ENCODE peak calls at places on chromosome 20, in four cellular contexts. F, M, T and Z are unnamed samples.

GRCh38 chr20:62652051-62652893 is 10.0 kb downstream of the SLCO4A1 start:
- DNase-seq in F (peak; percentile 85), M (peak; percentile 98), T (peak; percentile 96), Z (peak; percentile 39)

GRCh38 chr20:44861547-44862006 is 23.9 kb upstream of the YWHAB start:
- DNase-seq in F (no peak), M (peak; percentile 74), T (peak; percentile 32), Z (no peak)

GRCh38 chr20:53513489-53514298 is 79.9 kb downstream of the ZNF217 start:
- DNase-seq in F (no peak), M (no peak), T (no peak), Z (peak; percentile 3)

GRCh38 chr20:38136421-38137245 is 28.4 kb downstream of the TGM2 start:
- DNase-seq in F (no peak), M (peak; percentile 45), T (peak; percentile 63), Z (no peak)

GRCh38 chr20:39289316-39289715 is 327.2 kb downstream of the DHX35 start:
- DNase-seq in F (no peak), M (no peak), T (no peak), Z (peak; percentile 46)

GRCh38 chr20:50642288-50642803 is 49.0 kb downstream of the RIPOR3 start:
- DNase-seq in F (no peak), M (no peak), T (peak; percentile 48), Z (peak; percentile 64)

GRCh38 chr20:64161595-64162238 is 2.5 kb upstream of the MYT1 start:
- DNase-seq in F (peak; percentile 37), M (no peak), T (peak; percentile 46), Z (peak; percentile 96)

GRCh38 chr20:309306-309840 is 12.0 kb downstream of the ZCCHC3 start:
- DNase-seq in F (no peak), M (no peak), T (no peak), Z (no peak)

GRCh38 chr20:53187402-53187801 is 215.2 kb downstream of the TSHZ2 start:
- DNase-seq in F (no peak), M (no peak), T (no peak), Z (no peak)

GRCh38 chr20:43994486-43995100 is 79.9 kb downstream of the TOX2 start:
- DNase-seq in F (no peak), M (no peak), T (no peak), Z (no peak)

GRCh38 chr20:23407770-23408467 is 13.4 kb downstream of the NAPB start:
- DNase-seq in F (no peak), M (no peak), T (no peak), Z (no peak)

GRCh38 chr20:33685328-33686007 is 717 bp downstream of the E2F1 start:
- DNase-seq in F (no peak), M (no peak), T (no peak), Z (peak; percentile 63)

GRCh38 chr20:59526242-59527225 is 77.8 kb upstream of the PHACTR3 start:
- DNase-seq in F (no peak), M (no peak), T (no peak), Z (peak; percentile 47)

GRCh38 chr20:14853079-14853478 is 515.7 kb upstream of the FLRT3 start:
- DNase-seq in F (no peak), M (no peak), T (no peak), Z (no peak)

GRCh38 chr20:18504479-18505060 is 3.2 kb upstream of the SEC23B start:
- DNase-seq in F (peak; percentile 44), M (peak; percentile 69), T (peak; percentile 31), Z (no peak)

GRCh38 chr20:48807051-48807450 is 20.7 kb downstream of the PREX1 start:
- DNase-seq in F (no peak), M (no peak), T (no peak), Z (no peak)
- H3K4me1 ChIP-seq in F (no peaks in the 10 kb centered on the region), M (no peaks in the 10 kb centered on the region), T (peaks cover 12% of the 10 kb centered on the region), Z (no peaks in the 10 kb centered on the region)

GRCh38 chr20:31722388-31723281 is at the start of gene BCL2L1:
- DNase-seq in F (peak; percentile 83), M (peak; percentile 94), T (peak; percentile 92), Z (peak; percentile 92)
- H3K4me1 ChIP-seq in F (peaks cover 2% of the 10 kb centered on the region), M (peaks cover 44% of the 10 kb centered on the region), T (peaks cover 36% of the 10 kb centered on the region), Z (peaks cover 32% of the 10 kb centered on the region)

DNA sequence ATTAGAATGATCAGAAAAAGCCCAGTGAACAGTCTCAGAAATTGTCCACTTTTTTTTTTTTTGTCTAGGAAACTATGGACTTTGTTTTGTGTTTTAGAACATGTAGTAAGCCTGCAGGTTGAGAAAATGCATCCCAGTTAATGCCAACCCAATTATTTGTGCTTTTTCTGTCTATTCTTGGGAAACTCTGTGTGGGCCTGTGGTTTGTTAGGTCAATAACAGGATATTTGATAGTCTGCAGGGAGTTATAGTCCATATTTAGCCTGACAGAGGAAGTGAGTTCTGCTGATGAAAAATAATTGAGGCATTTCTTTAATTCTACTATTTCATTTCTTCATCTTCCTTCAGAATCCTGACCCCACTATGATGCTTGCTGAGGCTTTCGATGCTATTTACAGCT is 154.0 kb upstream of the LAMP5 start:
- DNase-seq in F (no peak), M (no peak), T (no peak), Z (no peak)
- H3K4me1 ChIP-seq in F (no peaks in the 10 kb centered on the region), M (no peaks in the 10 kb centered on the region), T (peaks cover 18% of the 10 kb centered on the region), Z (peaks cover 6% of the 10 kb centered on the region)

GRCh38 chr20:25521382-25521781 is 63.9 kb downstream of the NINL start:
- DNase-seq in F (no peak), M (no peak), T (no peak), Z (no peak)
- H3K4me1 ChIP-seq in F (no peaks in the 10 kb centered on the region), M (no peaks in the 10 kb centered on the region), T (no peaks in the 10 kb centered on the region), Z (no peaks in the 10 kb centered on the region)

GRCh38 chr20:57426831-57427230 is 35.6 kb downstream of the RBM38 start:
- DNase-seq in F (no peak), M (no peak), T (no peak), Z (no peak)

GRCh38 chr20:57425150-57426013 is 34.2 kb downstream of the RBM38 start:
- DNase-seq in F (no peak), M (no peak), T (no peak), Z (peak; percentile 28)

GRCh38 chr20:57427239-57428127 is 36.3 kb downstream of the RBM38 start:
- DNase-seq in F (no peak), M (no peak), T (no peak), Z (no peak)

GRCh38 chr20:57428611-57429496 is 37.7 kb downstream of the RBM38 start:
- DNase-seq in F (no peak), M (no peak), T (no peak), Z (no peak)

GRCh38 chr20:57426156-57426769 is 35.1 kb downstream of the RBM38 start:
- DNase-seq in F (no peak), M (no peak), T (no peak), Z (no peak)
- H3K4me1 ChIP-seq in F (no peaks in the 10 kb centered on the region), M (no peaks in the 10 kb centered on the region), T (no peaks in the 10 kb centered on the region), Z (peaks cover 10% of the 10 kb centered on the region)

GRCh38 chr20:46701556-46701955 is 7.9 kb upstream of the SLC2A10 start:
- DNase-seq in F (no peak), M (no peak), T (no peak), Z (no peak)
- H3K4me1 ChIP-seq in F (no peaks in the 10 kb centered on the region), M (no peaks in the 10 kb centered on the region), T (no peaks in the 10 kb centered on the region), Z (peaks cover 8% of the 10 kb centered on the region)